ENCODE peak calls at places on chromosome 4, in six cellular contexts. H, Y, W, E, B and S are unnamed samples.
A peak's percentile ranks its signal among the peaks of the same experiment; 100 is the strongest.

GRCh38 chr4:48698029-48698901 is 81.8 kb downstream of the FRYL start:
- DNase-seq in W (peak; percentile 44), H (peak; percentile 85), Y (no peak), E (no peak), B (peak; percentile 81), S (peak; percentile 15)

GRCh38 chr4:24742335-24742734 is 53.0 kb upstream of the SOD3 start:
- DNase-seq in H (no peak), Y (no peak), B (no peak), W (no peak), E (no peak), S (no peak)

GRCh38 chr4:86453044-86453501 is 93.2 kb upstream of the MAPK10 start:
- DNase-seq in B (peak; percentile 4), Y (no peak), E (no peak), H (no peak), W (no peak), S (no peak)

GRCh38 chr4:3733195-3733594 is 33.0 kb upstream of the ADRA2C start:
- DNase-seq in B (no peak), W (no peak), E (peak; percentile 58), Y (no peak), H (no peak), S (peak; percentile 25)

GRCh38 chr4:67881226-67881625 is 2.6 kb downstream of the TMPRSS11D start:
- DNase-seq in E (no peak), B (no peak), H (no peak), W (no peak), Y (no peak), S (no peak)

GRCh38 chr4:26936284-26937065 is 75.8 kb downstream of the STIM2 start:
- DNase-seq in W (no peak), H (no peak), Y (no peak), B (no peak), E (no peak), S (no peak)

GRCh38 chr4:101102114-101102752 is 245.1 kb downstream of the PPP3CA start:
- DNase-seq in Y (no peak), W (no peak), H (peak; percentile 68), B (no peak), E (peak; percentile 27), S (no peak)

GRCh38 chr4:163166041-163166579 is 580 bp downstream of the NAF1 start:
- DNase-seq in B (peak; percentile 28), W (no peak), Y (peak; percentile 61), H (peak; percentile 83), E (peak; percentile 75), S (peak; percentile 83)

GRCh38 chr4:168309781-168310180 is 8.8 kb downstream of the DDX60 start:
- DNase-seq in Y (peak; percentile 2), H (no peak), B (no peak), E (peak; percentile 30), W (no peak), S (no peak)

GRCh38 chr4:147052361-147052760 is 106.7 kb upstream of the TTC29 start:
- DNase-seq in W (no peak), E (no peak), B (peak; percentile 62), H (no peak), Y (no peak), S (no peak)

GRCh38 chr4:110733901-110734300 is 111.0 kb upstream of the PITX2 start:
- DNase-seq in B (peak; percentile 61), W (no peak), H (no peak), Y (no peak), E (no peak), S (no peak)

GRCh38 chr4:176433983-176434382 is 114.2 kb downstream of the SPCS3 start:
- DNase-seq in H (no peak), E (no peak), Y (no peak), B (no peak), W (no peak), S (no peak)

GRCh38 chr4:140717313-140717712 is 38.9 kb downstream of the TBC1D9 start:
- DNase-seq in E (no peak), H (no peak), W (no peak), Y (no peak), B (peak; percentile 13), S (no peak)

GRCh38 chr4:95585016-95585695 is 36.4 kb upstream of the UNC5C start:
- DNase-seq in E (no peak), B (peak; percentile 93), W (peak; percentile 39), H (peak; percentile 1), Y (no peak), S (no peak)

GRCh38 chr4:111228874-111229273 is 606.0 kb upstream of the PITX2 start:
- DNase-seq in E (no peak), B (peak; percentile 11), W (no peak), H (peak; percentile 71), Y (no peak), S (no peak)

GRCh38 chr4:34091451-34091850 is 2152.9 kb downstream of the ARAP2 start:
- DNase-seq in B (no peak), H (no peak), Y (no peak), E (no peak), W (no peak), S (no peak)

GRCh38 chr4:52856802-52857201 is 5.3 kb upstream of the RASL11B start:
- DNase-seq in E (no peak), W (no peak), H (no peak), Y (no peak), B (no peak), S (no peak)

GRCh38 chr4:77031544-77031943 is 44.2 kb downstream of the CCNI start:
- DNase-seq in E (no peak), Y (no peak), H (no peak), W (no peak), B (no peak), S (no peak)

GRCh38 chr4:95288552-95288951 is 260.2 kb downstream of the UNC5C start:
- DNase-seq in Y (no peak), W (no peak), B (no peak), H (no peak), E (no peak), S (no peak)

GRCh38 chr4:17447675-17448298 is 64.1 kb downstream of the QDPR start:
- DNase-seq in B (peak; percentile 74), E (peak; percentile 69), H (peak; percentile 86), Y (peak; percentile 87), W (peak; percentile 74), S (peak; percentile 84)

GRCh38 chr4:54318904-54319303 is 89.8 kb downstream of the PDGFRA start:
- DNase-seq in B (peak; percentile 73), H (peak; percentile 75), E (peak; percentile 45), W (peak; percentile 21), Y (peak; percentile 84), S (peak; percentile 70)

GRCh38 chr4:24765331-24765990 is 29.9 kb upstream of the SOD3 start:
- DNase-seq in E (no peak), W (no peak), Y (no peak), B (no peak), H (peak; percentile 82), S (no peak)

GRCh38 chr4:119314356-119314755 is 7.6 kb downstream of the FABP2 start:
- DNase-seq in Y (peak; percentile 83), B (peak; percentile 59), E (no peak), H (peak; percentile 70), W (no peak), S (peak; percentile 68)
- TF ChIP-seq EZH2phosphoT487 in Y (no peak), B (no peak), E (no peak), H (no peak), W (no peak), S (no peak)

GRCh38 chr4:153252122-153252521 is 47.9 kb downstream of the TRIM2 start:
- DNase-seq in Y (no peak), E (no peak), W (no peak), H (no peak), B (no peak), S (no peak)
- H3K4me3 ChIP-seq in Y (no peak overlapping the region), E (no peak overlapping the region), W (no peak overlapping the region), H (no peak overlapping the region), B (no peak overlapping the region), S (no peak overlapping the region)

GRCh38 chr4:146049802-146050201 is 111.2 kb upstream of the ZNF827 start:
- DNase-seq in H (no peak), B (no peak), Y (no peak), W (no peak), E (no peak), S (no peak)
- H3K4me2 ChIP-seq in H (no peak overlapping the region), B (no peak overlapping the region), Y (no peak overlapping the region), W (no peak overlapping the region), E (no peak overlapping the region), S (no peak overlapping the region)

GRCh38 chr4:84622959-84623358 is 40.0 kb downstream of the CDS1 start:
- DNase-seq in B (no peak), W (no peak), E (no peak), Y (peak; percentile 28), H (no peak), S (no peak)
- TF ChIP-seq EZH2phosphoT487 in B (no peak), W (no peak), E (no peak), Y (no peak), H (no peak), S (no peak)

GRCh38 chr4:40562208-40562607 is 67.5 kb downstream of the RBM47 start:
- DNase-seq in H (no peak), Y (no peak), E (no peak), W (no peak), B (no peak), S (no peak)
- H3K4me3 ChIP-seq in H (no peak overlapping the region), Y (no peak overlapping the region), E (no peak overlapping the region), W (peak overlapping the region; percentile 30), B (no peak overlapping the region), S (no peak overlapping the region)

GRCh38 chr4:139246166-139246565 is 33.9 kb downstream of the MGARP start:
- DNase-seq in H (no peak), Y (no peak), B (no peak), W (no peak), E (no peak), S (no peak)
- H3K4me2 ChIP-seq in H (no peak overlapping the region), Y (no peak overlapping the region), B (no peak overlapping the region), W (no peak overlapping the region), E (no peak overlapping the region), S (no peak overlapping the region)

DNA sequence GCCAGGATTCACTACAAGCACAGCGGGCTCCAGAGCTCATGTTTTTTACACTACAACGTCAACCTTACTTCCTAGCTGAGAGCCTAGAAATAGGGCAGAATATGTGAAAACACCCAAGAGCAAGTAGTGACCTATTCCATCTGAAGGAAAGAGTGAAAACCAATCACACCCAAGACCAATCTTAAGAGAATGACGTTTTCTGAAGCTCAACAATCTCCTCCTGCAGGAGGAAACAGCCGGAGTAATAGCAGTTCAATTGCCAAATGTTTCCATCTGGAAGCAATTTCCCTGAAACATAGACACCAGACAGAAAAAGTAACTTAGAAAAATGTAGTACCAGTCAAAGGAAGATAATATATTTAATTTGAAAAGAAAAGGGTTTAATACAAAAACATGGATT is 142.4 kb downstream of the ANXA5 start:
- DNase-seq in H (peak; percentile 53), E (no peak), B (no peak), W (no peak), Y (no peak), S (no peak)
- TF ChIP-seq EZH2phosphoT487 in H (no peak), E (no peak), B (no peak), W (no peak), Y (no peak), S (no peak)

GRCh38 chr4:184376136-184376838 is 98.1 kb downstream of the IRF2 start:
- DNase-seq in W (no peak), H (no peak), E (no peak), B (peak; percentile 20), Y (peak; percentile 25), S (no peak)
- H3K4me3 ChIP-seq in W (no peak overlapping the region), H (no peak overlapping the region), E (no peak overlapping the region), B (no peak overlapping the region), Y (no peak overlapping the region), S (no peak overlapping the region)

GRCh38 chr4:8110071-8110986 is 48.3 kb downstream of the ABLIM2 start:
- DNase-seq in E (no peak), W (no peak), B (peak; percentile 40), H (peak; percentile 25), Y (peak; percentile 92), S (peak; percentile 75)
- H3K4me2 ChIP-seq in E (no peak overlapping the region), W (no peak overlapping the region), B (no peak overlapping the region), H (no peak overlapping the region), Y (peak overlapping the region; percentile 67), S (no peak overlapping the region)